ENCODE peak calls at places on chromosomes 11 and 22, in five cellular contexts. One of them, this sample, is unnamed.

GRCh38 chr22:39144101-39144815 is 8.2 kb downstream of the CBX7 start:
- DNase-seq in NCI-H510A treated with DMSO at 0.1 percent for 48 hours: no peak
- DNase-seq in keratinocyte: no peak
- DNase-seq in ACHN: peak; percentile 64
- DNase-seq in NCI-H2081: no peak
- DNase-seq in this sample: peak; percentile 64

GRCh38 chr11:27392715-27393114 is 29.7 kb upstream of the CCDC34 start:
- DNase-seq in NCI-H510A treated with DMSO at 0.1 percent for 48 hours: no peak
- DNase-seq in keratinocyte: no peak
- DNase-seq in ACHN: peak; percentile 44
- DNase-seq in NCI-H2081: no peak
- DNase-seq in this sample: peak; percentile 73

GRCh38 chr11:64859542-64860414 is 15.3 kb upstream of the CDC42BPG start:
- DNase-seq in NCI-H510A treated with DMSO at 0.1 percent for 48 hours: no peak
- DNase-seq in keratinocyte: no peak
- DNase-seq in ACHN: no peak
- DNase-seq in NCI-H2081: no peak
- DNase-seq in this sample: no peak

GRCh38 chr11:111586305-111586915 is 15.8 kb upstream of the SIK2 start:
- DNase-seq in NCI-H510A treated with DMSO at 0.1 percent for 48 hours: peak; percentile 39
- DNase-seq in keratinocyte: no peak
- DNase-seq in ACHN: peak; percentile 47
- DNase-seq in NCI-H2081: peak; percentile 64
- DNase-seq in this sample: peak; percentile 81

GRCh38 chr22:23207786-23208325 is 27.5 kb downstream of the BCR start:
- DNase-seq in NCI-H510A treated with DMSO at 0.1 percent for 48 hours: peak; percentile 84
- DNase-seq in keratinocyte: no peak
- DNase-seq in ACHN: no peak
- DNase-seq in NCI-H2081: peak; percentile 84
- DNase-seq in this sample: peak; percentile 93

GRCh38 chr11:27201454-27202302 is 161.1 kb downstream of the BBOX1 start:
- DNase-seq in NCI-H510A treated with DMSO at 0.1 percent for 48 hours: peak; percentile 86
- DNase-seq in keratinocyte: peak; percentile 60
- DNase-seq in ACHN: no peak
- DNase-seq in NCI-H2081: peak; percentile 89
- DNase-seq in this sample: peak; percentile 93

GRCh38 chr11:65133724-65134123 is 595 bp downstream of the SYVN1 start:
- DNase-seq in NCI-H510A treated with DMSO at 0.1 percent for 48 hours: no peak
- DNase-seq in keratinocyte: no peak
- DNase-seq in ACHN: no peak
- DNase-seq in NCI-H2081: no peak
- DNase-seq in this sample: peak; percentile 52

GRCh38 chr11:68053981-68054812 is 15.4 kb downstream of the TCIRG1 start:
- DNase-seq in NCI-H510A treated with DMSO at 0.1 percent for 48 hours: no peak
- DNase-seq in keratinocyte: no peak
- DNase-seq in ACHN: no peak
- DNase-seq in NCI-H2081: no peak
- DNase-seq in this sample: no peak

GRCh38 chr11:62546244-62546936 is at the start of gene AHNAK:
- DNase-seq in NCI-H510A treated with DMSO at 0.1 percent for 48 hours: peak; percentile 13
- DNase-seq in keratinocyte: no peak
- DNase-seq in ACHN: peak; percentile 64
- DNase-seq in NCI-H2081: peak; percentile 3
- DNase-seq in this sample: peak; percentile 73

GRCh38 chr22:37431811-37432707 is 4.8 kb upstream of the ELFN2 start:
- DNase-seq in NCI-H510A treated with DMSO at 0.1 percent for 48 hours: no peak
- DNase-seq in keratinocyte: peak; percentile 99
- DNase-seq in ACHN: peak; percentile 98
- DNase-seq in NCI-H2081: no peak
- DNase-seq in this sample: no peak

GRCh38 chr11:123475478-123475877 is 45.4 kb downstream of the GRAMD1B start:
- DNase-seq in NCI-H510A treated with DMSO at 0.1 percent for 48 hours: no peak
- DNase-seq in keratinocyte: no peak
- DNase-seq in ACHN: no peak
- DNase-seq in NCI-H2081: peak; percentile 61
- DNase-seq in this sample: peak; percentile 43

GRCh38 chr11:32005786-32006406 is 85.0 kb upstream of the RCN1 start:
- DNase-seq in NCI-H510A treated with DMSO at 0.1 percent for 48 hours: no peak
- DNase-seq in keratinocyte: no peak
- DNase-seq in ACHN: peak; percentile 39
- DNase-seq in NCI-H2081: no peak
- DNase-seq in this sample: no peak

GRCh38 chr22:31248138-31248745 is 36.1 kb downstream of the LIMK2 start:
- DNase-seq in NCI-H510A treated with DMSO at 0.1 percent for 48 hours: peak; percentile 2
- DNase-seq in keratinocyte: peak; percentile 74
- DNase-seq in ACHN: peak; percentile 84
- DNase-seq in NCI-H2081: no peak
- DNase-seq in this sample: no peak

GRCh38 chr11:75325713-75326438 is 25.6 kb downstream of the ARRB1 start:
- DNase-seq in NCI-H510A treated with DMSO at 0.1 percent for 48 hours: no peak
- DNase-seq in keratinocyte: peak; percentile 41
- DNase-seq in ACHN: peak; percentile 67
- DNase-seq in NCI-H2081: no peak
- DNase-seq in this sample: peak; percentile 95

GRCh38 chr22:49922484-49922883 is 4.0 kb downstream of the CRELD2 start:
- DNase-seq in NCI-H510A treated with DMSO at 0.1 percent for 48 hours: no peak
- DNase-seq in keratinocyte: no peak
- DNase-seq in ACHN: no peak
- DNase-seq in NCI-H2081: no peak
- DNase-seq in this sample: no peak

GRCh38 chr11:72521672-72522071 is 87.3 kb upstream of the CLPB start:
- DNase-seq in NCI-H510A treated with DMSO at 0.1 percent for 48 hours: no peak
- DNase-seq in keratinocyte: no peak
- DNase-seq in ACHN: no peak
- DNase-seq in NCI-H2081: no peak
- DNase-seq in this sample: no peak

GRCh38 chr22:37259540-37260029 is 15.5 kb upstream of the RAC2 start:
- DNase-seq in NCI-H510A treated with DMSO at 0.1 percent for 48 hours: no peak
- DNase-seq in keratinocyte: no peak
- DNase-seq in ACHN: peak; percentile 75
- DNase-seq in NCI-H2081: no peak
- DNase-seq in this sample: no peak

GRCh38 chr22:41401781-41402648 is 20.3 kb downstream of the TEF start:
- DNase-seq in NCI-H510A treated with DMSO at 0.1 percent for 48 hours: peak; percentile 11
- DNase-seq in keratinocyte: no peak
- DNase-seq in ACHN: peak; percentile 59
- DNase-seq in NCI-H2081: peak; percentile 70
- DNase-seq in this sample: peak; percentile 88

GRCh38 chr11:122040476-122040875 is 75.5 kb downstream of the BLID start:
- DNase-seq in NCI-H510A treated with DMSO at 0.1 percent for 48 hours: no peak
- DNase-seq in keratinocyte: no peak
- DNase-seq in ACHN: no peak
- DNase-seq in NCI-H2081: no peak
- DNase-seq in this sample: no peak

This sample was measured in DMS53.